ENCODE peak calls at places on chromosomes 16 and 17, in seven cellular contexts. A is smooth muscle cell of the brain vasculature, C is NCI-H748 treated with DMSO at 0.1 percent for 48 hours, O is NCI-H1694 treated with DMSO at 0.1 percent for 48 hours, X is NCI-H2029, F is progenitor cell of endocrine pancreas, I is GM23248. N is an unnamed sample.

GRCh38 chr16:85126731-85127662 is 14.7 kb upstream of the CIBAR2 start:
- DNase-seq in A (peak), C (no peak), O (peak), X (no peak), F (no peak), I (peak), N (peak)

GRCh38 chr17:60920107-60920506 is 242.5 kb downstream of the BCAS3 start:
- DNase-seq in A (no peak), C (peak), O (no peak), X (no peak), F (no peak), I (no peak), N (no peak)

GRCh38 chr16:85238233-85238647 is 126.0 kb upstream of the CIBAR2 start:
- DNase-seq in A (peak), C (no peak), O (peak), X (no peak), F (no peak), I (peak), N (peak)

GRCh38 chr17:74186498-74186897 is 17.0 kb upstream of the RPL38 start:
- DNase-seq in A (no peak), C (no peak), O (no peak), X (no peak), F (no peak), I (no peak), N (no peak)

GRCh38 chr17:56902350-56902749 is 11.5 kb downstream of the TRIM25 start:
- DNase-seq in A (no peak), C (no peak), O (no peak), X (no peak), F (no peak), I (peak), N (peak)

GRCh38 chr17:72976971-72977767 is 115.3 kb downstream of the SLC39A11 start:
- DNase-seq in A (peak), C (no peak), O (no peak), X (no peak), F (no peak), I (peak), N (peak)

GRCh38 chr17:416293-417206 is 63.9 kb upstream of the RPH3AL start:
- DNase-seq in A (no peak), C (no peak), O (no peak), X (no peak), F (no peak), I (no peak), N (no peak)

GRCh38 chr17:59513934-59514841 is 51.2 kb upstream of the DHX40 start:
- DNase-seq in A (no peak), C (peak), O (peak), X (peak), F (no peak), I (peak), N (peak)

GRCh38 chr16:20884240-20884556 is 16.0 kb downstream of the DCUN1D3 start:
- DNase-seq in A (no peak), C (no peak), O (no peak), X (no peak), F (no peak), I (peak), N (peak)

GRCh38 chr17:48626470-48627241 is 498 bp upstream of the HOXB9 start:
- DNase-seq in A (no peak), C (peak), O (no peak), X (no peak), F (no peak), I (peak), N (peak)

GRCh38 chr16:66996324-66996982 is 8.1 kb downstream of the CES4A start:
- DNase-seq in A (no peak), C (no peak), O (no peak), X (no peak), F (no peak), I (peak), N (peak)

GRCh38 chr16:7839568-7839967 is 506.9 kb downstream of the RBFOX1 start:
- DNase-seq in A (no peak), C (no peak), O (no peak), X (no peak), F (no peak), I (no peak), N (no peak)

N was measured in fibroblast of mammary gland.